ENCODE peak calls at places on chromosome 21, in four cellular contexts. O is BJ, K is GM10248, Y is cardiac muscle cell. I is an unnamed sample.

GRCh38 chr21:26840912-26841311 is 4.3 kb downstream of the ADAMTS1 start:
- DNase-seq in O (no peak), K (no peak), Y (peak; percentile 87), I (no peak)

GRCh38 chr21:32861871-32862270 is 90.3 kb upstream of the PAXBP1 start:
- DNase-seq in O (no peak), K (no peak), Y (peak; percentile 77), I (peak; percentile 39)

GRCh38 chr21:34693192-34693810 is 24.5 kb downstream of the CLIC6 start:
- DNase-seq in O (no peak), K (peak; percentile 57), Y (peak; percentile 83), I (peak; percentile 41)

GRCh38 chr21:29351691-29352090 is 53.0 kb downstream of the BACH1 start:
- DNase-seq in O (peak; percentile 87), K (no peak), Y (peak; percentile 81), I (peak; percentile 10)

GRCh38 chr21:45494135-45494850 is 47.9 kb downstream of the SLC19A1 start:
- DNase-seq in O (no peak), K (no peak), Y (no peak), I (no peak)

GRCh38 chr21:33914188-33914587 is 1.4 kb downstream of the ATP5PO start:
- DNase-seq in O (no peak), K (no peak), Y (no peak), I (no peak)

GRCh38 chr21:14382486-14382834 is 486 bp downstream of the HSPA13 start:
- DNase-seq in O (no peak), K (no peak), Y (peak; percentile 44), I (no peak)

GRCh38 chr21:46108827-46109226 is 10.9 kb downstream of the COL6A2 start:
- DNase-seq in O (no peak), K (no peak), Y (no peak), I (no peak)

GRCh38 chr21:18617291-18617690 is 213.7 kb upstream of the TMPRSS15 start:
- DNase-seq in O (no peak), K (no peak), Y (no peak), I (no peak)

GRCh38 chr21:14361958-14362357 is 21.0 kb downstream of the HSPA13 start:
- DNase-seq in O (no peak), K (no peak), Y (peak; percentile 75), I (no peak)

GRCh38 chr21:42631142-42631541 is 22.3 kb upstream of the PDE9A start:
- DNase-seq in O (no peak), K (no peak), Y (no peak), I (no peak)

GRCh38 chr21:18478513-18478912 is 74.9 kb upstream of the TMPRSS15 start:
- DNase-seq in O (no peak), K (no peak), Y (no peak), I (no peak)

GRCh38 chr21:33261635-33262034 is 4.5 kb upstream of the IL10RB start:
- DNase-seq in O (peak; percentile 19), K (no peak), Y (peak; percentile 65), I (no peak)

GRCh38 chr21:15009964-15010363 is 54.8 kb downstream of the NRIP1 start:
- DNase-seq in O (no peak), K (no peak), Y (peak; percentile 78), I (peak; percentile 34)

GRCh38 chr21:39097335-39097861 is 85.9 kb downstream of the PSMG1 start:
- DNase-seq in O (no peak), K (no peak), Y (no peak), I (no peak)

GRCh38 chr21:33747420-33747819 is 105.1 kb downstream of the ITSN1 start:
- DNase-seq in O (no peak), K (no peak), Y (no peak), I (no peak)

GRCh38 chr21:41761211-41762181 is 5.4 kb downstream of the RIPK4 start:
- DNase-seq in O (peak; percentile 20), K (no peak), Y (peak; percentile 34), I (no peak)

GRCh38 chr21:45505416-45506021 is 36.7 kb downstream of the SLC19A1 start:
- DNase-seq in O (no peak), K (no peak), Y (no peak), I (no peak)

GRCh38 chr21:45590726-45591618 is 48.7 kb upstream of the SLC19A1 start:
- DNase-seq in O (no peak), K (peak; percentile 68), Y (peak; percentile 29), I (no peak)

GRCh38 chr21:16185766-16186165 is 456.0 kb downstream of the USP25 start:
- DNase-seq in O (no peak), K (no peak), Y (no peak), I (no peak)

GRCh38 chr21:31780944-31781343 is 49.0 kb upstream of the SCAF4 start:
- DNase-seq in O (no peak), K (no peak), Y (no peak), I (no peak)

GRCh38 chr21:34200288-34200905 is 127.0 kb downstream of the MRPS6 start:
- DNase-seq in O (no peak), K (no peak), Y (peak; percentile 82), I (no peak)

GRCh38 chr21:16406355-16406754 is 676.6 kb downstream of the USP25 start:
- DNase-seq in O (no peak), K (no peak), Y (no peak), I (no peak)

GRCh38 chr21:45990741-45991605 is 9.4 kb downstream of the COL6A1 start:
- DNase-seq in O (no peak), K (no peak), Y (no peak), I (no peak)

GRCh38 chr21:45378258-45378966 is 26.6 kb upstream of the COL18A1 start:
- DNase-seq in O (peak; percentile 92), K (no peak), Y (no peak), I (peak; percentile 86)

GRCh38 chr21:17466166-17466565 is 46.7 kb upstream of the CXADR start:
- DNase-seq in O (no peak), K (no peak), Y (peak; percentile 67), I (no peak)

GRCh38 chr21:46063227-46063626 is 34.7 kb upstream of the COL6A2 start:
- DNase-seq in O (no peak), K (no peak), Y (no peak), I (no peak)

GRCh38 chr21:45018131-45019075 is 56.0 kb upstream of the ADARB1 start:
- DNase-seq in O (no peak), K (no peak), Y (peak; percentile 28), I (no peak)

GRCh38 chr21:40512590-40512989 is 334.4 kb downstream of the DSCAM start:
- DNase-seq in O (no peak), K (no peak), Y (no peak), I (no peak)

GRCh38 chr21:37860416-37860815 is 55.8 kb downstream of the KCNJ6 start:
- DNase-seq in O (no peak), K (no peak), Y (no peak), I (no peak)

GRCh38 chr21:18443085-18443484 is 39.5 kb upstream of the TMPRSS15 start:
- DNase-seq in O (no peak), K (no peak), Y (no peak), I (no peak)

GRCh38 chr21:33892853-33893252 is 22.8 kb downstream of the ATP5PO start:
- DNase-seq in O (no peak), K (no peak), Y (no peak), I (no peak)

GRCh38 chr21:34698270-34699015 is 29.6 kb downstream of the CLIC6 start:
- DNase-seq in O (no peak), K (no peak), Y (no peak), I (no peak)

GRCh38 chr21:46532080-46532479 is 72.8 kb downstream of the S100B start:
- DNase-seq in O (no peak), K (no peak), Y (no peak), I (no peak)

DNA sequence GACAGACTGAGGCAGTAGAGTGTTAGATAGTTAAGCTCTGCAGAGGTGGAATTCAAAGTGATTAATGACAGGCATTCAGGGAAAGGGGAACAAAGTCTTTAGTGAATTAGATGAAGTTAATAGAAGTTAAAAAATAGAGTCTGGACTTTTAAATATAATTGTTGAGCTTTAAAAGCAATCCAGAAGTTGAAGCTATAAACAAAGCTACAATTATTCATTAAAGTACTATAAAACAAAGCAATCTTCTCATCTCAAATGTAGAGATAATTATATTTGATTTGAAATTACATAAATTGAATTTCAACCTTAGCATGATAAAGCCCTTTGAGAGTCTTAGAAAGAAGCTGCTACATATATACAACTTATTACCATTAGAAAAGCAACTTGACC is 710.6 kb downstream of the MRPL39 start:
- DNase-seq in O (no peak), K (no peak), Y (no peak), I (no peak)
- TF ChIP-seq CTCF in O (no peak), K (no peak), Y (no peak), I (no peak)

GRCh38 chr21:20741445-20741844 is 256.8 kb upstream of the NCAM2 start:
- DNase-seq in O (no peak), K (no peak), Y (no peak), I (no peak)

GRCh38 chr21:20737227-20737626 is 261.0 kb upstream of the NCAM2 start:
- DNase-seq in O (no peak), K (no peak), Y (no peak), I (no peak)

DNA sequence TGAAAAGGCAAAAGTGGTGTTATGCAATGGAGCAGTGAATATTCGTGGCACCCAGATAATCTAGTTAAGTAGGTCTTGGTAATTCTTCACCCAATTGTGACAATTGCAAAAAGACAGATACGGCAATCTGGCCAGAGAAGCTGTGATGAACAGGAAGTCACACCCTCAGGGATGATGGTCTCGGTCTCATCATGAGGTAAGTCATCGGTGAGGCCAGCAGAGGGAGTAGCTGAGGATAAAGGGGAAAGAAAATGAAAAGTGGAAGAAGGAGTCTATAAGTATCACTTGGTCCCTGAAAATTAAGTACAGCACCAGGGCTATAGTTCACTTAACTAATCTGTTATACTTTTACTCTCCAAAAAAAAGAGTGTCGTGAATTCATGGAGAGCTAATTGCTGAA is 258.8 kb upstream of the NCAM2 start:
- DNase-seq in O (no peak), K (no peak), Y (no peak), I (no peak)
- TF ChIP-seq CTCF in O (no peak), K (no peak), Y (no peak), I (no peak)

DNA sequence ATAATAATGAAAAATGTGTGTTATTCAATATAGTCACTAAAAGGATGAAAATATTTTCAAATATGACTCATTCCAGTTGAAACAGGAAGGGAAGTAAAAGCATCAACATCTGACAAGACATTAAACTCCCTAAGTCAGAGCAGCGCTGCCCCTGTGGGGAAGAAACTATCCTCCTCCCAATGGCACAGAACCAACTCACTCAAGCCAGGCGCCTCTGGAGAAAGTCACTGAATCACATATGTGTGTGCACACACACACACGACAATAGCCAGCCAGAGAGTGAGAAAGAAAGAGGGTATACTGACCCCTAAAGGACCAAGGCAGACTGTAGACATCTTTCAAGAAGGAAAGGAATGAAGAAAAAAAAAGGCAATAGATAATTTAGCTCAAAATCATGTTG is 126.9 kb downstream of the SETD4 start:
- DNase-seq in O (peak; percentile 89), K (no peak), Y (peak; percentile 84), I (peak; percentile 58)
- TF ChIP-seq CTCF in O (peak; percentile 51), K (no peak), Y (peak; percentile 46), I (peak; percentile 42)

GRCh38 chr21:43761886-43762285 is 14.2 kb downstream of the CSTB start:
- DNase-seq in O (no peak), K (no peak), Y (no peak), I (no peak)

GRCh38 chr21:43758811-43759210 is 17.3 kb downstream of the CSTB start:
- DNase-seq in O (no peak), K (no peak), Y (no peak), I (no peak)

GRCh38 chr21:43759651-43760050 is 16.5 kb downstream of the CSTB start:
- DNase-seq in O (no peak), K (no peak), Y (no peak), I (no peak)

GRCh38 chr21:43762303-43763128 is 13.6 kb downstream of the CSTB start:
- DNase-seq in O (no peak), K (no peak), Y (no peak), I (no peak)

GRCh38 chr21:43760391-43760958 is 15.6 kb downstream of the CSTB start:
- DNase-seq in O (no peak), K (no peak), Y (no peak), I (no peak)
- TF ChIP-seq CTCF in O (no peak), K (no peak), Y (no peak), I (no peak)